ENCODE peak calls at places on chromosomes 3 and 15, in ten cellular contexts. V is Panc1; J is thoracic aorta; W is fibroblast of the aortic adventitia; I is AG09309; Y is testis; L is CD8-positive, alpha-beta T cell; N is WTC11; M is AG04450; T is NB4. E is an unnamed sample.

GRCh38 chr3:12796171-12797123 is at the start of gene CAND2:
- DNase-seq in V (no peak), M (no peak), J (peak), W (peak), N (peak), T (peak), Y (peak), L (no peak), I (no peak), E (peak)

GRCh38 chr3:146968204-146968651 is 363.1 kb upstream of the PLSCR5 start:
- DNase-seq in V (no peak), Y (no peak), T (no peak), J (no peak), M (peak), L (no peak), W (peak), I (peak), N (no peak), E (peak)

GRCh38 chr15:88835646-88836045 is 32.4 kb downstream of the ACAN start:
- DNase-seq in M (no peak), T (no peak), Y (no peak), L (no peak), N (no peak), V (no peak), J (no peak), W (peak), I (peak), E (peak)

GRCh38 chr15:38538328-38539007 is 26.1 kb downstream of the RASGRP1 start:
- DNase-seq in J (no peak), I (no peak), W (no peak), N (no peak), L (no peak), M (no peak), Y (no peak), T (no peak), V (no peak), E (no peak)

GRCh38 chr15:39896837-39897236 is 23.2 kb downstream of the GPR176 start:
- DNase-seq in J (no peak), M (no peak), W (peak), V (no peak), T (no peak), Y (no peak), N (no peak), I (peak), L (no peak), E (peak)

GRCh38 chr15:101052681-101053121 is 133.5 kb downstream of the LRRK1 start:
- DNase-seq in V (no peak), T (no peak), Y (peak), N (no peak), W (no peak), L (no peak), I (no peak), M (no peak), J (no peak), E (no peak)

GRCh38 chr15:72135719-72136118 is 17.5 kb downstream of the SENP8 start:
- DNase-seq in J (no peak), M (no peak), T (no peak), W (no peak), L (no peak), N (no peak), V (no peak), I (no peak), Y (no peak), E (no peak)

GRCh38 chr15:62644874-62645755 is 397.4 kb upstream of the TPM1 start:
- DNase-seq in T (no peak), V (no peak), I (no peak), Y (no peak), L (no peak), W (no peak), N (no peak), J (no peak), M (no peak), E (peak)

GRCh38 chr15:61155741-61156700 is 73.1 kb downstream of the RORA start:
- DNase-seq in M (no peak), W (peak), V (no peak), I (no peak), L (no peak), T (peak), Y (peak), N (no peak), J (no peak), E (peak)

GRCh38 chr15:63870403-63871209 is 36.9 kb upstream of the HERC1 start:
- DNase-seq in V (no peak), J (no peak), I (peak), M (peak), W (peak), Y (peak), L (no peak), N (peak), T (peak), E (peak)

GRCh38 chr3:195241592-195242355 is 29.2 kb downstream of the XXYLT1 start:
- DNase-seq in Y (peak), T (no peak), M (no peak), J (peak), I (no peak), W (no peak), V (no peak), L (no peak), N (no peak), E (no peak)

GRCh38 chr3:57627976-57628375 is 30.8 kb upstream of the ARF4 start:
- DNase-seq in V (no peak), M (no peak), T (no peak), I (no peak), L (no peak), Y (no peak), N (no peak), J (no peak), W (no peak), E (no peak)

GRCh38 chr3:134315286-134316106 is 58.8 kb downstream of the AMOTL2 start:
- DNase-seq in W (peak), Y (peak), T (no peak), L (no peak), M (no peak), N (peak), V (no peak), I (no peak), J (peak), E (peak)

GRCh38 chr3:158159714-158160113 is 49.8 kb downstream of the RSRC1 start:
- DNase-seq in V (no peak), W (no peak), Y (no peak), J (no peak), M (no peak), I (no peak), T (no peak), L (no peak), N (no peak), E (peak)

GRCh38 chr3:34357461-34357860 is 559.0 kb downstream of the PDCD6IP start:
- DNase-seq in Y (no peak), N (no peak), I (no peak), V (no peak), L (no peak), J (no peak), W (no peak), T (no peak), M (no peak), E (no peak)

GRCh38 chr3:197017003-197017402 is 12.6 kb downstream of the MELTF start:
- DNase-seq in I (no peak), J (no peak), N (no peak), V (no peak), L (no peak), W (no peak), M (no peak), Y (no peak), T (no peak), E (no peak)

GRCh38 chr3:178090899-178091298 is 445.3 kb upstream of the KCNMB2 start:
- DNase-seq in L (no peak), I (no peak), Y (no peak), M (no peak), V (no peak), T (no peak), N (no peak), W (no peak), J (no peak), E (no peak)

GRCh38 chr15:29424118-29424517 is 154.5 kb upstream of the NSMCE3 start:
- DNase-seq in J (no peak), W (no peak), V (no peak), M (no peak), I (no peak), T (peak), Y (peak), L (no peak), N (no peak), E (no peak)

GRCh38 chr3:197555281-197556261 is at the start of gene BDH1:
- DNase-seq in J (no peak), L (peak), T (peak), N (peak), V (no peak), Y (peak), I (no peak), W (no peak), M (no peak), E (no peak)

GRCh38 chr3:140276698-140277097 is 341.7 kb downstream of the CLSTN2 start:
- DNase-seq in J (no peak), L (no peak), T (peak), V (peak), N (peak), I (no peak), Y (peak), W (peak), M (no peak), E (peak)

GRCh38 chr15:25171111-25171811 is 216.5 kb downstream of the SNRPN start:
- DNase-seq in Y (no peak), W (no peak), V (no peak), M (no peak), L (no peak), T (no peak), I (no peak), N (peak), J (no peak), E (no peak)

GRCh38 chr3:177050466-177051237 is 146.6 kb downstream of the TBL1XR1 start:
- DNase-seq in Y (no peak), T (peak), W (peak), I (peak), N (no peak), J (no peak), L (no peak), V (peak), M (peak), E (peak)

GRCh38 chr3:18438586-18438985 is 13.4 kb upstream of the SATB1 start:
- DNase-seq in Y (no peak), N (no peak), L (peak), W (no peak), M (no peak), J (no peak), I (no peak), T (no peak), V (no peak), E (no peak)

GRCh38 chr3:64741344-64741743 is 53.5 kb upstream of the ADAMTS9 start:
- DNase-seq in W (peak), M (no peak), T (no peak), V (no peak), L (no peak), I (peak), N (no peak), Y (no peak), J (no peak), E (peak)

GRCh38 chr3:132352556-132353143 is 35.4 kb downstream of the ACP3 start:
- DNase-seq in W (peak), L (peak), N (peak), I (peak), M (peak), V (peak), T (peak), J (peak), Y (peak), E (peak)

GRCh38 chr3:127374626-127375010 is 86.8 kb upstream of the PRR20G start:
- DNase-seq in N (no peak), I (no peak), M (no peak), L (no peak), T (no peak), V (no peak), W (no peak), J (no peak), Y (no peak), E (no peak)

GRCh38 chr3:27728195-27729087 is 6.3 kb upstream of the EOMES start:
- DNase-seq in Y (no peak), N (peak), M (no peak), J (no peak), T (peak), V (no peak), I (no peak), L (no peak), W (no peak), E (no peak)

GRCh38 chr15:100934735-100935134 is 15.6 kb downstream of the LRRK1 start:
- DNase-seq in Y (no peak), L (no peak), M (no peak), J (no peak), I (no peak), N (no peak), W (peak), T (no peak), V (no peak), E (peak)

GRCh38 chr3:28916713-28917499 is 364.0 kb upstream of the RBMS3 start:
- DNase-seq in Y (peak), V (peak), M (peak), N (peak), W (peak), L (no peak), T (peak), J (peak), I (peak), E (peak)

GRCh38 chr3:188780188-188781147 is 391.3 kb upstream of the TPRG1 start:
- DNase-seq in N (no peak), L (no peak), J (no peak), W (peak), Y (peak), V (no peak), T (peak), I (no peak), M (no peak), E (peak)

GRCh38 chr15:86275361-86275760 is 195.7 kb downstream of the AGBL1 start:
- DNase-seq in T (no peak), Y (no peak), N (no peak), L (no peak), V (no peak), W (no peak), I (no peak), J (no peak), M (no peak), E (no peak)

GRCh38 chr15:83561661-83562060 is 92.3 kb upstream of the ADAMTSL3 start:
- DNase-seq in T (no peak), J (no peak), M (no peak), W (no peak), Y (no peak), L (no peak), V (no peak), I (no peak), N (no peak), E (no peak)
- TF ChIP-seq CTCF in T (no peak), J (no peak), M (no peak), W (no peak), Y (no peak), L (no peak), V (no peak), I (no peak), N (no peak), E (no peak)

GRCh38 chr15:28191832-28192231 is 92.7 kb upstream of the OCA2 start:
- DNase-seq in T (peak), V (no peak), M (peak), Y (peak), W (peak), L (no peak), J (peak), N (peak), I (peak), E (peak)
- TF ChIP-seq CTCF in T (no peak), V (no peak), M (peak), Y (no peak), W (peak), L (no peak), J (peak), N (no peak), I (peak), E (peak)

DNA sequence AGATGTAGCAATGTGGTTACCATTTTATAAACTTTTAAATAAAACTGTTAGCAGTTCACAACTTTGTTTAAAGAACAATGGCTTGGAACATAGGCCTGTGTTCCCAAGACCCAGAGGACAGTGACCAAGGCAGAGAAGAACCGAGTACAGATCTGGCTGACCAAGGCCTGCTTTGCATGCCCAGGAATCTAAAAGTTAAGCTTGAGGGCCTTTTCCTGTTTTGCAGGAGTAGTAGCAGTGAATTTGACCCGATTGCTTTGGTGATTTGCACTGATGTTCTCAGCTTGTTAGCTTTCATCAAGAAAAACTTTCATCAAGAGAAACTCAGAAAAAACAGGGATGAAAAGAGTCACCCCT is 9.9 kb downstream of the FILIP1L start:
- DNase-seq in J (no peak), Y (no peak), M (no peak), L (no peak), T (no peak), I (no peak), N (no peak), W (no peak), V (no peak), E (no peak)
- TF ChIP-seq CTCF in J (no peak), Y (no peak), M (no peak), L (no peak), T (no peak), I (no peak), N (no peak), W (no peak), V (no peak), E (no peak)

GRCh38 chr3:67357610-67358458 is 296.6 kb downstream of the SUCLG2 start:
- DNase-seq in I (no peak), V (peak), L (no peak), J (no peak), T (peak), M (no peak), W (peak), Y (peak), N (peak), E (peak)
- TF ChIP-seq CTCF in I (peak), V (peak), L (no peak), J (peak), T (peak), M (peak), W (no peak), Y (no peak), N (no peak), E (peak)